ENCODE peak calls at places on chromosomes 7 and 10, in ten cellular contexts. P is A549, H is IMR-90, M is WTC11, I is OCI-LY7, K is AG04450, N is mucosa of descending colon, J is heart right ventricle, B is thyroid gland, Q is GM20000. U is an unnamed sample.

GRCh38 chr7:101410743-101411476 is 48.2 kb downstream of the COL26A1 start:
- DNase-seq in P (peak), H (no peak), M (peak), I (peak), K (no peak), N (no peak), J (peak), B (peak), Q (peak), U (peak)

GRCh38 chr7:97187067-97187466 is 69.6 kb downstream of the SDHAF3 start:
- DNase-seq in P (no peak), H (peak), M (no peak), I (no peak), K (peak), N (no peak), J (no peak), B (no peak), Q (no peak), U (no peak)

GRCh38 chr7:69749358-69749757 is 151.1 kb downstream of the AUTS2 start:
- DNase-seq in P (no peak), H (no peak), M (no peak), I (no peak), K (no peak), N (no peak), J (no peak), B (no peak), Q (no peak), U (no peak)

GRCh38 chr7:1087952-1088920 is at the start of gene GPER1:
- DNase-seq in P (no peak), H (peak), M (peak), I (peak), K (no peak), N (peak), J (peak), B (peak), Q (no peak), U (peak)

GRCh38 chr10:61990761-61991135 is 89.2 kb downstream of the ARID5B start:
- DNase-seq in P (no peak), H (no peak), M (no peak), I (no peak), K (no peak), N (no peak), J (no peak), B (no peak), Q (no peak), U (no peak)

GRCh38 chr10:73113543-73113942 is 3.3 kb downstream of the NUDT13 start:
- DNase-seq in P (no peak), H (peak), M (no peak), I (no peak), K (no peak), N (no peak), J (no peak), B (no peak), Q (no peak), U (no peak)

GRCh38 chr7:54841772-54842707 is 83.0 kb upstream of the SEC61G start:
- DNase-seq in P (no peak), H (peak), M (peak), I (peak), K (peak), N (no peak), J (peak), B (peak), Q (no peak), U (no peak)

GRCh38 chr7:121540138-121540537 is 144.0 kb upstream of the FAM3C start:
- DNase-seq in P (no peak), H (no peak), M (no peak), I (no peak), K (no peak), N (no peak), J (no peak), B (no peak), Q (no peak), U (no peak)

GRCh38 chr7:37289781-37290180 is 158.9 kb downstream of the ELMO1 start:
- DNase-seq in P (no peak), H (no peak), M (no peak), I (no peak), K (no peak), N (no peak), J (no peak), B (no peak), Q (no peak), U (no peak)

GRCh38 chr7:6536262-6536770 is 14.9 kb downstream of the GRID2IP start:
- DNase-seq in P (no peak), H (no peak), M (peak), I (no peak), K (no peak), N (no peak), J (no peak), B (no peak), Q (peak), U (peak)

GRCh38 chr7:130719550-130719949 is 14.5 kb downstream of the KLF14 start:
- DNase-seq in P (no peak), H (no peak), M (no peak), I (no peak), K (no peak), N (no peak), J (no peak), B (no peak), Q (no peak), U (no peak)

GRCh38 chr10:64959116-64959515 is 1437.9 kb downstream of the REEP3 start:
- DNase-seq in P (no peak), H (no peak), M (no peak), I (no peak), K (no peak), N (no peak), J (no peak), B (no peak), Q (no peak), U (no peak)

DNA sequence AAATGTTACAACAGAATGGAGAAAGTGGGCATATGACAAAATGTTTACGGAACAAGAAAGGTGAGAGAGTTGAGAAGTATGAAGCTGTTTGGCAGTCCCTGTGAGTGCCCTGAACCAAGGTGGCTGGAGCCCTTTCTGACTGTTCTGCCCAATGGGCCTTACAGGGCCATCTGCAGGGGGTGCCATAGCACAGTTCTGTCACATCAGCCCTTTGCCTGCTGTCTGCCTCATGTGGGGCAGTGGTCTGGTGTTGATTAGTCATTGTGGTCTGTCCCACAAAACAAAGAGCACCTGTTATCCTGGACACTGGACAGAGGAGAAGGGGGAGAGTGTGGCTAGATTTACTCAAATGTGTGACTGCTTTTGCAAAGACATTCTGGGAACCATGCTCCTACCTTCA is 51.5 kb upstream of the OSBPL3 start:
- DNase-seq in P (no peak), H (peak), M (peak), I (no peak), K (no peak), N (no peak), J (no peak), B (no peak), Q (no peak), U (no peak)
- TF ChIP-seq CTCF in P (no peak), H (no peak), M (no peak), I (peak), K (no peak), N (no peak), J (no peak), B (no peak), Q (no peak), U (no peak)

DNA sequence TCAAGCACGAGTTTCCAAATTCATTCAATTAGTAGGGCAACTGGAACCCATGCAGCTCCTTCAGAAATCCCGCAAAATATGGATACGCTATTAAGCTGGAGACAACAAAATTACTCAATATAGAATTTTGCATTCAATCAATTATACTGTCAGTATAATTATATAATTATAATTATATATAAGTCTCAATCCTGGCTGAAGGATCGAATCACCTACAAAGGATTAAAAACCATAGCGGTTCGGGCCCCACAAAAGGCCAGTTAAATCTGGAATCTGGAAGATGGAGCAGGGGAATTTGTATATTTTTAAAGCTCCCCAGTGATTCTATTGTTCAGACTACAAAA is 55.7 kb downstream of the FHIP2A start:
- DNase-seq in P (no peak), H (no peak), M (no peak), I (no peak), K (no peak), N (no peak), J (no peak), B (no peak), Q (no peak), U (no peak)
- TF ChIP-seq CTCF in P (no peak), H (no peak), M (no peak), I (peak), K (no peak), N (no peak), J (no peak), B (no peak), Q (no peak), U (no peak)

DNA sequence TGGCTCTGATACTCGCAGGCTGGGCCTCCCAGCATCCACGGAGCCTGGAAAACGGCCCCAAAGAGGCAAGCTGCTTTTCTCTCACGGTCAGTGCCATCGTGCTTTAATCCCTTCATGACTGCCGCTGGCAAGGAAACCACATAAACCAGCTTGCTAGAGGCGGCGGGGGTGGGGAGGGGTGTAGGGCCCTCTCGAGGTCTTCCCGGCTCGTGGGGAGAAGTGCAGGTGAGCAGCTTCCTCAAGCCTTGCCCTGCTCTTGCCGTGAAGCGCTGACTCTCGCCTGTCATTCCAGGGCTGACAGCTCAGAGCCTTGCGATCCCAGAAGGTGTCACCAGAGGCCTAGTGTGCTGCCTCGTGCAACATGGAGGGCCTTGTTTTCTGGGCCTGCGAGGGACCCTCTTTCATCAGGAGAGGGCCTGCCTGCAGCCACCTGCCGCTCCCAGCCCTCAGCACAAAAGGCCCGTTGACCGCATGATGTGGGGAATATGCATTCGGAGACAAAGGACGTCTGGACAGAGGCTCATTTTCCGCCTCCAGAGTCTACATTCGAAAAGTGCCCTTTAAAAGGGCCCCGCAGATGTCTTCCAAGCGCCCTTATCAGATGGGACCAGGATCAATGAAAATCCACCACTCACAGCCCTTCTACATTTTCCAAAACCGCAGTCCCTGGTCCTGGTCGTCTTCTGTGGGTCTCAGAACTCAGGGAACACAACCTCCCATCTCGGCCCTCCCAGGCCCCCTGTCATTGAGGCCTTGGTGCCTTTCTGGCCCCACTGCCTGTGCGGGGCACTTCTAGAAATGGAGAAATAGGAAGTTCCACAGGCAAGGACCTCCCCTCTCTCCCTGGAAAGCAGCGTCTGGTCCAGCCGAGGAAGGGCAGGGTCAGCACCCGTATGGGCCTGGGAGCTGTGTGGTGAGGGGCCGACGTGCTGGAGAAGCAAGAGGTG is 58.7 kb downstream of the ZRANB1 start:
- DNase-seq in P (no peak), H (peak), M (peak), I (no peak), K (no peak), N (peak), J (peak), B (no peak), Q (peak), U (peak)
- TF ChIP-seq CTCF in P (no peak), H (peak), M (no peak), I (peak), K (peak), N (no peak), J (peak), B (no peak), Q (no peak), U (peak)

DNA sequence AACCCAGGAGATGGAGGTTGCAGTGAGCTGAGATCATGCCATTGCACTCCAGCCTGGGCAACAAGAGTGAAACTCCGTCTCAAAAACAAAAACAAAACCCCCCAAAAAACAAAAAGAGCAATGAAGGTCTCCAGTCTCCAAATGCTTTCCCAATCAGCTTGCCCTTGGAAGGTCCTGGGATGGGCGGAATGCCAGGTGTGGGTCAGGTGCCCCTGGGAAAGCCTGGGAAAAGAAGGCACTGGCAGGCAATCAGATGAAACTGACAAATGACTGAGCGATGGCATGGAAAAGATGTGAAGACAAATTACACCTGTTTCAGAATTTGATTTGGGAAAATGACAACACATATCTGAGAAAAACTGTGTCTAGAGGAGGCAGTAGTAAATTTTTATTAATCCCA is 210.4 kb upstream of the IMMP2L start:
- DNase-seq in P (no peak), H (no peak), M (no peak), I (no peak), K (no peak), N (no peak), J (no peak), B (no peak), Q (no peak), U (no peak)
- TF ChIP-seq CTCF in P (no peak), H (no peak), M (no peak), I (no peak), K (no peak), N (no peak), J (no peak), B (no peak), Q (no peak), U (no peak)

GRCh38 chr7:142481548-142481947 is 223.7 kb upstream of the PRSS58 start:
- DNase-seq in P (no peak), H (peak), M (no peak), I (no peak), K (no peak), N (no peak), J (no peak), B (no peak), Q (no peak), U (no peak)
- TF ChIP-seq CTCF in P (no peak), H (peak), M (no peak), I (peak), K (peak), N (no peak), J (no peak), B (no peak), Q (no peak), U (peak)